ENCODE peak calls at places on chromosomes 6 and 20, in nine cellular contexts. I is uterus; H is NCI-H1105; B is astrocyte of the cerebellum; N is colonic mucosa; W is activated CD4-positive, CD25-positive, alpha-beta regulatory T cell; V is omental fat pad; T is OCI-M1; F is activated effector memory CD4-positive, alpha-beta T cell treated with Interleukin-2 at 50 U/mL for 16 hours. J is an unnamed sample.

GRCh38 chr20:44153636-44154043 is 33.3 kb downstream of the JPH2 start:
- DNase-seq in I (peak), H (no peak), B (no peak), N (no peak), W (no peak), V (no peak), T (no peak), F (peak), J (no peak)

GRCh38 chr6:107489636-107490567 is at the start of gene SOBP:
- DNase-seq in I (peak), H (peak), B (no peak), N (peak), W (no peak), V (no peak), T (no peak), F (peak), J (peak)

GRCh38 chr6:151763938-151764680 is 43.4 kb upstream of the ESR1 start:
- DNase-seq in I (peak), H (peak), B (peak), N (peak), W (no peak), V (peak), T (peak), F (no peak), J (peak)

GRCh38 chr20:38685853-38686473 is 38.3 kb upstream of the SLC32A1 start:
- DNase-seq in I (no peak), H (no peak), B (peak), N (peak), W (no peak), V (no peak), T (peak), F (no peak), J (peak)

GRCh38 chr6:12241493-12242214 is 48.5 kb upstream of the EDN1 start:
- DNase-seq in I (no peak), H (no peak), B (no peak), N (no peak), W (no peak), V (no peak), T (no peak), F (no peak), J (no peak)

GRCh38 chr6:127891731-127892326 is 9.0 kb downstream of the THEMIS start:
- DNase-seq in I (no peak), H (no peak), B (no peak), N (no peak), W (no peak), V (no peak), T (no peak), F (no peak), J (no peak)

GRCh38 chr20:50346372-50347347 is 156.0 kb downstream of the CEBPB start:
- DNase-seq in I (peak), H (peak), B (peak), N (peak), W (no peak), V (no peak), T (no peak), F (no peak), J (no peak)

GRCh38 chr6:107275330-107275865 is 160.1 kb upstream of the BEND3 start:
- DNase-seq in I (no peak), H (no peak), B (no peak), N (no peak), W (no peak), V (no peak), T (peak), F (no peak), J (no peak)

GRCh38 chr20:36408219-36408618 is 102.1 kb downstream of the DLGAP4 start:
- DNase-seq in I (no peak), H (peak), B (no peak), N (peak), W (no peak), V (no peak), T (no peak), F (no peak), J (no peak)

GRCh38 chr20:58150772-58151171 is 77.7 kb downstream of the ANKRD60 start:
- DNase-seq in I (no peak), H (peak), B (no peak), N (peak), W (no peak), V (no peak), T (no peak), F (no peak), J (peak)

GRCh38 chr6:43716099-43716498 is 28.5 kb upstream of the MRPS18A start:
- DNase-seq in I (peak), H (no peak), B (peak), N (no peak), W (no peak), V (no peak), T (no peak), F (no peak), J (no peak)

GRCh38 chr6:84508981-84509380 is 255.4 kb downstream of the TBX18 start:
- DNase-seq in I (no peak), H (no peak), B (no peak), N (no peak), W (no peak), V (no peak), T (peak), F (no peak), J (no peak)

GRCh38 chr20:57629976-57630525 is 9.8 kb upstream of the ZBP1 start:
- DNase-seq in I (no peak), H (no peak), B (no peak), N (no peak), W (no peak), V (no peak), T (no peak), F (no peak), J (no peak)

GRCh38 chr6:140774080-140774505 is 1358.6 kb upstream of the GJE1 start:
- DNase-seq in I (no peak), H (no peak), B (peak), N (no peak), W (no peak), V (no peak), T (peak), F (no peak), J (no peak)

GRCh38 chr20:4167261-4168004 is 152.1 kb upstream of the RNF24 start:
- DNase-seq in I (no peak), H (no peak), B (no peak), N (no peak), W (no peak), V (no peak), T (no peak), F (no peak), J (no peak)

GRCh38 chr6:16450285-16450684 is 211.9 kb downstream of the GMPR start:
- DNase-seq in I (no peak), H (no peak), B (no peak), N (no peak), W (no peak), V (no peak), T (no peak), F (no peak), J (no peak)

GRCh38 chr6:163294734-163295133 is 119.8 kb upstream of the QKI start:
- DNase-seq in I (no peak), H (no peak), B (no peak), N (no peak), W (no peak), V (no peak), T (no peak), F (no peak), J (no peak)

GRCh38 chr6:45474376-45474775 is 96.6 kb upstream of the SUPT3H start:
- DNase-seq in I (no peak), H (no peak), B (no peak), N (no peak), W (no peak), V (no peak), T (no peak), F (no peak), J (no peak)

GRCh38 chr6:20377623-20378265 is 23.9 kb upstream of the E2F3 start:
- DNase-seq in I (no peak), H (no peak), B (peak), N (no peak), W (no peak), V (no peak), T (no peak), F (no peak), J (no peak)

GRCh38 chr20:22106308-22106938 is 401.0 kb downstream of the PAX1 start:
- DNase-seq in I (no peak), H (peak), B (peak), N (no peak), W (no peak), V (no peak), T (peak), F (no peak), J (no peak)

GRCh38 chr6:165515963-165516624 is 146.9 kb downstream of the PDE10A start:
- DNase-seq in I (no peak), H (no peak), B (no peak), N (no peak), W (no peak), V (no peak), T (no peak), F (no peak), J (no peak)

GRCh38 chr6:63418741-63419140 is 99.0 kb upstream of the LGSN start:
- DNase-seq in I (no peak), H (no peak), B (no peak), N (peak), W (no peak), V (no peak), T (peak), F (no peak), J (no peak)

GRCh38 chr20:57432874-57433491 is 41.8 kb downstream of the RBM38 start:
- DNase-seq in I (no peak), H (no peak), B (no peak), N (peak), W (peak), V (no peak), T (peak), F (peak), J (no peak)

GRCh38 chr6:27672113-27672799 is 199.4 kb upstream of the ZNF184 start:
- DNase-seq in I (no peak), H (peak), B (no peak), N (peak), W (no peak), V (no peak), T (peak), F (no peak), J (peak)

GRCh38 chr6:10412165-10412947 is 2.5 kb downstream of the TFAP2A start:
- DNase-seq in I (no peak), H (peak), B (peak), N (no peak), W (no peak), V (no peak), T (peak), F (no peak), J (no peak)

GRCh38 chr20:9442858-9443257 is 71.5 kb upstream of the LAMP5 start:
- DNase-seq in I (no peak), H (peak), B (no peak), N (no peak), W (no peak), V (no peak), T (no peak), F (no peak), J (no peak)

J was measured in mesothelial cell of epicardium.